ENCODE peak calls at places on chromosomes 1 and 21, in ten cellular contexts. One of them, this sample, is unnamed.

GRCh38 chr1:52602328-52603300 is at the start of gene GPX7:
- DNase-seq in AG09309: peak; percentile 13
- DNase-seq in posterior vena cava: peak; percentile 85
- DNase-seq in lower leg skin: peak; percentile 85
- DNase-seq in K562: no peak
- DNase-seq in GM10248: peak; percentile 65
- DNase-seq in kidney: peak; percentile 79
- DNase-seq in activated naive CD4-positive, alpha-beta T cell treated with anti-CD3 and anti-CD28 coated beads, Interleukin-2, amount 50 U/mL, for 16 hours: peak; percentile 62
- DNase-seq in HS-27A: no peak
- DNase-seq in B cell: peak; percentile 86
- DNase-seq in this sample: peak; percentile 53

GRCh38 chr1:186819140-186819539 is 9.6 kb upstream of the PLA2G4A start:
- DNase-seq in lower leg skin: no peak
- DNase-seq in B cell: no peak
- DNase-seq in AG09309: peak; percentile 48
- DNase-seq in K562: no peak
- DNase-seq in posterior vena cava: no peak
- DNase-seq in activated naive CD4-positive, alpha-beta T cell treated with anti-CD3 and anti-CD28 coated beads, Interleukin-2, amount 50 U/mL, for 16 hours: no peak
- DNase-seq in HS-27A: no peak
- DNase-seq in GM10248: no peak
- DNase-seq in kidney: no peak
- DNase-seq in this sample: no peak

GRCh38 chr1:162557536-162557935 is 4.0 kb upstream of the UAP1 start:
- DNase-seq in B cell: no peak
- DNase-seq in posterior vena cava: no peak
- DNase-seq in kidney: no peak
- DNase-seq in activated naive CD4-positive, alpha-beta T cell treated with anti-CD3 and anti-CD28 coated beads, Interleukin-2, amount 50 U/mL, for 16 hours: no peak
- DNase-seq in lower leg skin: no peak
- DNase-seq in GM10248: no peak
- DNase-seq in HS-27A: no peak
- DNase-seq in K562: no peak
- DNase-seq in AG09309: no peak
- DNase-seq in this sample: peak; percentile 80

GRCh38 chr1:237171564-237172485 is 129.8 kb downstream of the RYR2 start:
- DNase-seq in HS-27A: no peak
- DNase-seq in activated naive CD4-positive, alpha-beta T cell treated with anti-CD3 and anti-CD28 coated beads, Interleukin-2, amount 50 U/mL, for 16 hours: no peak
- DNase-seq in AG09309: no peak
- DNase-seq in kidney: no peak
- DNase-seq in B cell: no peak
- DNase-seq in GM10248: no peak
- DNase-seq in posterior vena cava: no peak
- DNase-seq in lower leg skin: no peak
- DNase-seq in K562: no peak
- DNase-seq in this sample: no peak

GRCh38 chr1:154500533-154500932 is 1.5 kb upstream of the TDRD10 start:
- DNase-seq in posterior vena cava: no peak
- DNase-seq in kidney: no peak
- DNase-seq in activated naive CD4-positive, alpha-beta T cell treated with anti-CD3 and anti-CD28 coated beads, Interleukin-2, amount 50 U/mL, for 16 hours: no peak
- DNase-seq in B cell: no peak
- DNase-seq in lower leg skin: peak; percentile 36
- DNase-seq in GM10248: no peak
- DNase-seq in AG09309: no peak
- DNase-seq in HS-27A: no peak
- DNase-seq in K562: no peak
- DNase-seq in this sample: no peak

GRCh38 chr1:176850871-176851270 is 313.6 kb downstream of the ASTN1 start:
- DNase-seq in kidney: no peak
- DNase-seq in activated naive CD4-positive, alpha-beta T cell treated with anti-CD3 and anti-CD28 coated beads, Interleukin-2, amount 50 U/mL, for 16 hours: no peak
- DNase-seq in GM10248: no peak
- DNase-seq in HS-27A: no peak
- DNase-seq in AG09309: no peak
- DNase-seq in K562: no peak
- DNase-seq in B cell: no peak
- DNase-seq in lower leg skin: no peak
- DNase-seq in posterior vena cava: no peak
- DNase-seq in this sample: no peak

GRCh38 chr1:108064255-108064654 is 99.3 kb upstream of the VAV3 start:
- DNase-seq in lower leg skin: no peak
- DNase-seq in GM10248: no peak
- DNase-seq in AG09309: no peak
- DNase-seq in kidney: no peak
- DNase-seq in posterior vena cava: no peak
- DNase-seq in activated naive CD4-positive, alpha-beta T cell treated with anti-CD3 and anti-CD28 coated beads, Interleukin-2, amount 50 U/mL, for 16 hours: no peak
- DNase-seq in K562: no peak
- DNase-seq in HS-27A: no peak
- DNase-seq in B cell: no peak
- DNase-seq in this sample: no peak

GRCh38 chr1:45557422-45557944 is 6.9 kb downstream of the AKR1A1 start:
- DNase-seq in activated naive CD4-positive, alpha-beta T cell treated with anti-CD3 and anti-CD28 coated beads, Interleukin-2, amount 50 U/mL, for 16 hours: no peak
- DNase-seq in GM10248: peak; percentile 9
- DNase-seq in B cell: no peak
- DNase-seq in posterior vena cava: no peak
- DNase-seq in kidney: peak; percentile 49
- DNase-seq in AG09309: no peak
- DNase-seq in HS-27A: no peak
- DNase-seq in lower leg skin: no peak
- DNase-seq in K562: no peak
- DNase-seq in this sample: no peak

GRCh38 chr1:194225781-194226180 is 1039.4 kb upstream of the B3GALT2 start:
- DNase-seq in AG09309: no peak
- DNase-seq in HS-27A: no peak
- DNase-seq in GM10248: peak; percentile 11
- DNase-seq in lower leg skin: no peak
- DNase-seq in K562: no peak
- DNase-seq in posterior vena cava: no peak
- DNase-seq in kidney: no peak
- DNase-seq in activated naive CD4-positive, alpha-beta T cell treated with anti-CD3 and anti-CD28 coated beads, Interleukin-2, amount 50 U/mL, for 16 hours: no peak
- DNase-seq in B cell: peak; percentile 4
- DNase-seq in this sample: peak; percentile 50

GRCh38 chr1:226697608-226698544 is 41.2 kb downstream of the ITPKB start:
- DNase-seq in B cell: no peak
- DNase-seq in HS-27A: no peak
- DNase-seq in posterior vena cava: peak; percentile 44
- DNase-seq in lower leg skin: no peak
- DNase-seq in K562: no peak
- DNase-seq in AG09309: no peak
- DNase-seq in GM10248: no peak
- DNase-seq in activated naive CD4-positive, alpha-beta T cell treated with anti-CD3 and anti-CD28 coated beads, Interleukin-2, amount 50 U/mL, for 16 hours: no peak
- DNase-seq in kidney: no peak
- DNase-seq in this sample: no peak

GRCh38 chr1:204806943-204807624 is 63.6 kb upstream of the NFASC start:
- DNase-seq in activated naive CD4-positive, alpha-beta T cell treated with anti-CD3 and anti-CD28 coated beads, Interleukin-2, amount 50 U/mL, for 16 hours: peak; percentile 86
- DNase-seq in B cell: peak; percentile 85
- DNase-seq in AG09309: no peak
- DNase-seq in GM10248: peak; percentile 90
- DNase-seq in K562: peak; percentile 95
- DNase-seq in kidney: peak; percentile 91
- DNase-seq in posterior vena cava: peak; percentile 91
- DNase-seq in lower leg skin: peak; percentile 94
- DNase-seq in HS-27A: peak; percentile 50
- DNase-seq in this sample: peak; percentile 86

GRCh38 chr21:44940116-44940631 is 345 bp downstream of the SLX9 start:
- DNase-seq in GM10248: no peak
- DNase-seq in kidney: no peak
- DNase-seq in K562: no peak
- DNase-seq in activated naive CD4-positive, alpha-beta T cell treated with anti-CD3 and anti-CD28 coated beads, Interleukin-2, amount 50 U/mL, for 16 hours: no peak
- DNase-seq in lower leg skin: no peak
- DNase-seq in posterior vena cava: no peak
- DNase-seq in B cell: no peak
- DNase-seq in AG09309: no peak
- DNase-seq in HS-27A: no peak
- DNase-seq in this sample: peak; percentile 59

GRCh38 chr1:53413175-53414001 is 45.8 kb upstream of the DMRTB1 start:
- DNase-seq in GM10248: peak; percentile 48
- DNase-seq in HS-27A: peak; percentile 54
- DNase-seq in lower leg skin: peak; percentile 77
- DNase-seq in K562: no peak
- DNase-seq in activated naive CD4-positive, alpha-beta T cell treated with anti-CD3 and anti-CD28 coated beads, Interleukin-2, amount 50 U/mL, for 16 hours: peak; percentile 28
- DNase-seq in AG09309: peak; percentile 40
- DNase-seq in B cell: no peak
- DNase-seq in posterior vena cava: no peak
- DNase-seq in kidney: no peak
- DNase-seq in this sample: no peak

GRCh38 chr21:34202553-34203332 is 129.4 kb downstream of the MRPS6 start:
- DNase-seq in HS-27A: no peak
- DNase-seq in GM10248: no peak
- DNase-seq in activated naive CD4-positive, alpha-beta T cell treated with anti-CD3 and anti-CD28 coated beads, Interleukin-2, amount 50 U/mL, for 16 hours: no peak
- DNase-seq in B cell: no peak
- DNase-seq in kidney: peak; percentile 87
- DNase-seq in posterior vena cava: peak; percentile 84
- DNase-seq in AG09309: no peak
- DNase-seq in K562: no peak
- DNase-seq in lower leg skin: peak; percentile 87
- DNase-seq in this sample: peak; percentile 45

GRCh38 chr1:155463865-155464264 is 98.7 kb downstream of the ASH1L start:
- DNase-seq in lower leg skin: no peak
- DNase-seq in AG09309: peak; percentile 51
- DNase-seq in K562: no peak
- DNase-seq in GM10248: no peak
- DNase-seq in posterior vena cava: no peak
- DNase-seq in activated naive CD4-positive, alpha-beta T cell treated with anti-CD3 and anti-CD28 coated beads, Interleukin-2, amount 50 U/mL, for 16 hours: no peak
- DNase-seq in B cell: no peak
- DNase-seq in HS-27A: no peak
- DNase-seq in kidney: no peak
- DNase-seq in this sample: no peak

GRCh38 chr1:154386643-154387352 is 18.3 kb upstream of the IL6R start:
- DNase-seq in activated naive CD4-positive, alpha-beta T cell treated with anti-CD3 and anti-CD28 coated beads, Interleukin-2, amount 50 U/mL, for 16 hours: peak; percentile 83
- DNase-seq in B cell: no peak
- DNase-seq in lower leg skin: peak; percentile 83
- DNase-seq in kidney: peak; percentile 29
- DNase-seq in HS-27A: no peak
- DNase-seq in GM10248: no peak
- DNase-seq in AG09309: no peak
- DNase-seq in K562: peak; percentile 77
- DNase-seq in posterior vena cava: no peak
- DNase-seq in this sample: peak; percentile 64

GRCh38 chr1:89633745-89634625 is 1.1 kb downstream of the LRRC8C start:
- DNase-seq in B cell: no peak
- DNase-seq in HS-27A: peak; percentile 26
- DNase-seq in AG09309: no peak
- DNase-seq in posterior vena cava: no peak
- DNase-seq in GM10248: peak; percentile 19
- DNase-seq in kidney: no peak
- DNase-seq in K562: peak; percentile 30
- DNase-seq in activated naive CD4-positive, alpha-beta T cell treated with anti-CD3 and anti-CD28 coated beads, Interleukin-2, amount 50 U/mL, for 16 hours: peak; percentile 42
- DNase-seq in lower leg skin: no peak
- DNase-seq in this sample: peak; percentile 31

GRCh38 chr1:111290640-111291039 is at the start of gene CHIA:
- DNase-seq in activated naive CD4-positive, alpha-beta T cell treated with anti-CD3 and anti-CD28 coated beads, Interleukin-2, amount 50 U/mL, for 16 hours: no peak
- DNase-seq in B cell: no peak
- DNase-seq in AG09309: no peak
- DNase-seq in lower leg skin: no peak
- DNase-seq in K562: no peak
- DNase-seq in posterior vena cava: no peak
- DNase-seq in HS-27A: no peak
- DNase-seq in kidney: no peak
- DNase-seq in GM10248: no peak
- DNase-seq in this sample: no peak

GRCh38 chr1:196376648-196377295 is 231.5 kb downstream of the KCNT2 start:
- DNase-seq in lower leg skin: no peak
- DNase-seq in kidney: no peak
- DNase-seq in K562: no peak
- DNase-seq in B cell: no peak
- DNase-seq in activated naive CD4-positive, alpha-beta T cell treated with anti-CD3 and anti-CD28 coated beads, Interleukin-2, amount 50 U/mL, for 16 hours: no peak
- DNase-seq in AG09309: no peak
- DNase-seq in HS-27A: no peak
- DNase-seq in GM10248: no peak
- DNase-seq in posterior vena cava: no peak
- DNase-seq in this sample: no peak

GRCh38 chr1:35586808-35587207 is 13.7 kb downstream of the TFAP2E start:
- DNase-seq in lower leg skin: no peak
- DNase-seq in K562: no peak
- DNase-seq in HS-27A: no peak
- DNase-seq in GM10248: no peak
- DNase-seq in kidney: no peak
- DNase-seq in B cell: no peak
- DNase-seq in posterior vena cava: no peak
- DNase-seq in AG09309: no peak
- DNase-seq in activated naive CD4-positive, alpha-beta T cell treated with anti-CD3 and anti-CD28 coated beads, Interleukin-2, amount 50 U/mL, for 16 hours: no peak
- DNase-seq in this sample: no peak

GRCh38 chr1:3456964-3457909 is 2.8 kb downstream of the ARHGEF16 start:
- DNase-seq in B cell: no peak
- DNase-seq in HS-27A: no peak
- DNase-seq in K562: no peak
- DNase-seq in GM10248: no peak
- DNase-seq in activated naive CD4-positive, alpha-beta T cell treated with anti-CD3 and anti-CD28 coated beads, Interleukin-2, amount 50 U/mL, for 16 hours: no peak
- DNase-seq in posterior vena cava: no peak
- DNase-seq in AG09309: no peak
- DNase-seq in kidney: peak; percentile 75
- DNase-seq in lower leg skin: no peak
- DNase-seq in this sample: no peak

GRCh38 chr1:176466514-176466913 is 3.5 kb downstream of the PAPPA2 start:
- DNase-seq in AG09309: no peak
- DNase-seq in HS-27A: no peak
- DNase-seq in lower leg skin: no peak
- DNase-seq in GM10248: peak; percentile 11
- DNase-seq in posterior vena cava: no peak
- DNase-seq in K562: peak; percentile 52
- DNase-seq in activated naive CD4-positive, alpha-beta T cell treated with anti-CD3 and anti-CD28 coated beads, Interleukin-2, amount 50 U/mL, for 16 hours: no peak
- DNase-seq in B cell: no peak
- DNase-seq in kidney: no peak
- DNase-seq in this sample: no peak

GRCh38 chr1:109041614-109042473 is at the start of gene WDR47:
- DNase-seq in B cell: peak; percentile 98
- DNase-seq in HS-27A: peak; percentile 88
- DNase-seq in K562: peak; percentile 99
- DNase-seq in AG09309: peak; percentile 80
- DNase-seq in GM10248: peak; percentile 99
- DNase-seq in posterior vena cava: peak; percentile 98
- DNase-seq in lower leg skin: peak; percentile 99
- DNase-seq in activated naive CD4-positive, alpha-beta T cell treated with anti-CD3 and anti-CD28 coated beads, Interleukin-2, amount 50 U/mL, for 16 hours: peak; percentile 96
- DNase-seq in kidney: peak; percentile 98
- DNase-seq in this sample: peak; percentile 99

GRCh38 chr1:242454262-242455051 is 70.0 kb downstream of the PLD5 start:
- DNase-seq in B cell: peak; percentile 17
- DNase-seq in kidney: no peak
- DNase-seq in lower leg skin: no peak
- DNase-seq in AG09309: peak; percentile 3
- DNase-seq in activated naive CD4-positive, alpha-beta T cell treated with anti-CD3 and anti-CD28 coated beads, Interleukin-2, amount 50 U/mL, for 16 hours: no peak
- DNase-seq in posterior vena cava: no peak
- DNase-seq in K562: peak; percentile 49
- DNase-seq in GM10248: peak; percentile 30
- DNase-seq in HS-27A: no peak
- DNase-seq in this sample: no peak

GRCh38 chr21:35547946-35548774 is 499.1 kb upstream of the RUNX1 start:
- DNase-seq in kidney: no peak
- DNase-seq in posterior vena cava: peak; percentile 80
- DNase-seq in activated naive CD4-positive, alpha-beta T cell treated with anti-CD3 and anti-CD28 coated beads, Interleukin-2, amount 50 U/mL, for 16 hours: no peak
- DNase-seq in lower leg skin: no peak
- DNase-seq in K562: peak; percentile 71
- DNase-seq in B cell: no peak
- DNase-seq in GM10248: no peak
- DNase-seq in AG09309: no peak
- DNase-seq in HS-27A: no peak
- DNase-seq in this sample: no peak

GRCh38 chr1:21639594-21640041 is 29.5 kb downstream of the RAP1GAP start:
- DNase-seq in K562: peak; percentile 61
- DNase-seq in lower leg skin: no peak
- DNase-seq in posterior vena cava: no peak
- DNase-seq in GM10248: no peak
- DNase-seq in activated naive CD4-positive, alpha-beta T cell treated with anti-CD3 and anti-CD28 coated beads, Interleukin-2, amount 50 U/mL, for 16 hours: no peak
- DNase-seq in HS-27A: no peak
- DNase-seq in B cell: no peak
- DNase-seq in AG09309: no peak
- DNase-seq in kidney: peak; percentile 77
- DNase-seq in this sample: no peak

GRCh38 chr1:209886219-209886536 is 51.8 kb upstream of the SYT14 start:
- DNase-seq in HS-27A: no peak
- DNase-seq in posterior vena cava: no peak
- DNase-seq in AG09309: no peak
- DNase-seq in activated naive CD4-positive, alpha-beta T cell treated with anti-CD3 and anti-CD28 coated beads, Interleukin-2, amount 50 U/mL, for 16 hours: no peak
- DNase-seq in GM10248: no peak
- DNase-seq in B cell: no peak
- DNase-seq in kidney: no peak
- DNase-seq in lower leg skin: no peak
- DNase-seq in K562: no peak
- DNase-seq in this sample: no peak

GRCh38 chr1:184558691-184559090 is 171.9 kb downstream of the C1orf21 start:
- DNase-seq in HS-27A: no peak
- DNase-seq in AG09309: no peak
- DNase-seq in activated naive CD4-positive, alpha-beta T cell treated with anti-CD3 and anti-CD28 coated beads, Interleukin-2, amount 50 U/mL, for 16 hours: no peak
- DNase-seq in lower leg skin: no peak
- DNase-seq in GM10248: no peak
- DNase-seq in K562: no peak
- DNase-seq in B cell: no peak
- DNase-seq in posterior vena cava: no peak
- DNase-seq in kidney: no peak
- DNase-seq in this sample: no peak